ENCODE peak calls at places on chromosomes 11 and 22, in four cellular contexts. One of them, this sample, is unnamed.

GRCh38 chr11:86702387-86702983 is 30.1 kb upstream of the ME3 start:
- DNase-seq in GM12878: no peak
- DNase-seq in K562: no peak
- DNase-seq in HepG2: no peak
- DNase-seq in this sample: no peak

GRCh38 chr22:41647771-41648170 is 26.7 kb downstream of the XRCC6 start:
- DNase-seq in GM12878: no peak
- DNase-seq in K562: no peak
- DNase-seq in HepG2: no peak
- DNase-seq in this sample: no peak

GRCh38 chr11:72716291-72716690 is 35.9 kb downstream of the ARAP1 start:
- DNase-seq in GM12878: no peak
- DNase-seq in K562: no peak
- DNase-seq in HepG2: no peak
- DNase-seq in this sample: peak

GRCh38 chr11:57480409-57481137 is 20.2 kb downstream of the RTN4RL2 start:
- DNase-seq in GM12878: no peak
- DNase-seq in K562: peak
- DNase-seq in HepG2: peak
- DNase-seq in this sample: peak

GRCh38 chr11:57288771-57289579 is 35.8 kb downstream of the TNKS1BP1 start:
- DNase-seq in GM12878: no peak
- DNase-seq in K562: no peak
- DNase-seq in HepG2: peak
- DNase-seq in this sample: peak

GRCh38 chr11:79167510-79168188 is 273.2 kb downstream of the TENM4 start:
- DNase-seq in GM12878: no peak
- DNase-seq in K562: no peak
- DNase-seq in HepG2: no peak
- DNase-seq in this sample: no peak

GRCh38 chr11:126465573-126466287 is 110.2 kb downstream of the ST3GAL4 start:
- DNase-seq in GM12878: peak
- DNase-seq in K562: no peak
- DNase-seq in HepG2: no peak
- DNase-seq in this sample: peak

GRCh38 chr22:17118342-17118741 is 2.8 kb downstream of the TMEM121B start:
- DNase-seq in GM12878: no peak
- DNase-seq in K562: no peak
- DNase-seq in HepG2: no peak
- DNase-seq in this sample: no peak

GRCh38 chr11:118660646-118661424 is 18.6 kb downstream of the TREH start:
- DNase-seq in GM12878: no peak
- DNase-seq in K562: no peak
- DNase-seq in HepG2: peak
- DNase-seq in this sample: no peak

GRCh38 chr11:7677071-7677470 is 3.8 kb upstream of the CYB5R2 start:
- DNase-seq in GM12878: no peak
- DNase-seq in K562: no peak
- DNase-seq in HepG2: no peak
- DNase-seq in this sample: no peak

GRCh38 chr22:44828193-44828592 is 75.8 kb downstream of the ARHGAP8 start:
- DNase-seq in GM12878: no peak
- DNase-seq in K562: peak
- DNase-seq in HepG2: no peak
- DNase-seq in this sample: peak

GRCh38 chr11:62130498-62131464 is 7.0 kb downstream of the INCENP start:
- DNase-seq in GM12878: no peak
- DNase-seq in K562: no peak
- DNase-seq in HepG2: no peak
- DNase-seq in this sample: peak

GRCh38 chr11:45580399-45580798 is 85.0 kb downstream of the CHST1 start:
- DNase-seq in GM12878: no peak
- DNase-seq in K562: no peak
- DNase-seq in HepG2: no peak
- DNase-seq in this sample: no peak

GRCh38 chr22:25077056-25077455 is 122.6 kb upstream of the CRYBB3 start:
- DNase-seq in GM12878: no peak
- DNase-seq in K562: no peak
- DNase-seq in HepG2: no peak
- DNase-seq in this sample: no peak

GRCh38 chr22:46788426-46789168 is 26.1 kb downstream of the TBC1D22A start:
- DNase-seq in GM12878: no peak
- DNase-seq in K562: no peak
- DNase-seq in HepG2: no peak
- DNase-seq in this sample: no peak

GRCh38 chr22:44589831-44590230 is 91.8 kb upstream of the RTL6 start:
- DNase-seq in GM12878: no peak
- DNase-seq in K562: no peak
- DNase-seq in HepG2: no peak
- DNase-seq in this sample: no peak

GRCh38 chr22:31451709-31452571 is 37.7 kb downstream of the EIF4ENIF1 start:
- DNase-seq in GM12878: peak
- DNase-seq in K562: no peak
- DNase-seq in HepG2: peak
- DNase-seq in this sample: peak

GRCh38 chr11:119472856-119473222 is 49.9 kb upstream of the THY1 start:
- DNase-seq in GM12878: no peak
- DNase-seq in K562: no peak
- DNase-seq in HepG2: no peak
- DNase-seq in this sample: no peak

GRCh38 chr22:32801436-32802290 is at the start of gene TIMP3:
- DNase-seq in GM12878: no peak
- DNase-seq in K562: peak
- DNase-seq in HepG2: no peak
- DNase-seq in this sample: peak

GRCh38 chr11:114377612-114378267 is 22.6 kb downstream of the C11orf71 start:
- DNase-seq in GM12878: no peak
- DNase-seq in K562: no peak
- DNase-seq in HepG2: no peak
- DNase-seq in this sample: no peak

GRCh38 chr11:1531961-1532586 is 40.0 kb downstream of the DUSP8 start:
- DNase-seq in GM12878: no peak
- DNase-seq in K562: no peak
- DNase-seq in HepG2: no peak
- DNase-seq in this sample: no peak

GRCh38 chr22:17810570-17811116 is 36.4 kb upstream of the BID start:
- DNase-seq in GM12878: no peak
- DNase-seq in K562: no peak
- DNase-seq in HepG2: no peak
- DNase-seq in this sample: no peak

GRCh38 chr22:37128555-37129281 is 19.2 kb upstream of the TMPRSS6 start:
- DNase-seq in GM12878: no peak
- DNase-seq in K562: no peak
- DNase-seq in HepG2: no peak
- DNase-seq in this sample: no peak

GRCh38 chr11:35812850-35813249 is 131.0 kb upstream of the LDLRAD3 start:
- DNase-seq in GM12878: no peak
- DNase-seq in K562: no peak
- DNase-seq in HepG2: no peak
- DNase-seq in this sample: no peak

GRCh38 chr11:78147807-78148206 is 8.4 kb upstream of the ALG8 start:
- DNase-seq in GM12878: no peak
- DNase-seq in K562: no peak
- DNase-seq in HepG2: no peak
- DNase-seq in this sample: no peak

GRCh38 chr11:134360050-134360835 is 28.5 kb downstream of the GLB1L2 start:
- DNase-seq in GM12878: no peak
- DNase-seq in K562: peak
- DNase-seq in HepG2: peak
- DNase-seq in this sample: peak

GRCh38 chr11:118081241-118081958 is 4.5 kb downstream of the TMPRSS4 start:
- DNase-seq in GM12878: no peak
- DNase-seq in K562: no peak
- DNase-seq in HepG2: no peak
- DNase-seq in this sample: no peak

GRCh38 chr11:108859510-108859909 is 194.6 kb downstream of the DDX10 start:
- DNase-seq in GM12878: no peak
- DNase-seq in K562: no peak
- DNase-seq in HepG2: no peak
- DNase-seq in this sample: no peak

GRCh38 chr11:65899356-65900124 is 648 bp downstream of the FOSL1 start:
- DNase-seq in GM12878: no peak
- DNase-seq in K562: peak
- DNase-seq in HepG2: peak
- DNase-seq in this sample: peak

GRCh38 chr11:115464269-115464668 is 39.9 kb downstream of the CADM1 start:
- DNase-seq in GM12878: no peak
- DNase-seq in K562: no peak
- DNase-seq in HepG2: no peak
- DNase-seq in this sample: no peak

GRCh38 chr11:99406345-99406744 is 385.6 kb downstream of the CNTN5 start:
- DNase-seq in GM12878: no peak
- DNase-seq in K562: no peak
- DNase-seq in HepG2: no peak
- DNase-seq in this sample: no peak

GRCh38 chr11:113189909-113190667 is 124.3 kb upstream of the TTC12 start:
- DNase-seq in GM12878: no peak
- DNase-seq in K562: peak
- DNase-seq in HepG2: no peak
- DNase-seq in this sample: no peak

GRCh38 chr11:130131957-130132850 is 27.4 kb upstream of the ST14 start:
- DNase-seq in GM12878: peak
- DNase-seq in K562: peak
- DNase-seq in HepG2: peak
- DNase-seq in this sample: peak

GRCh38 chr11:126334665-126335462 is 20.6 kb upstream of the ST3GAL4 start:
- DNase-seq in GM12878: no peak
- DNase-seq in K562: no peak
- DNase-seq in HepG2: no peak
- DNase-seq in this sample: no peak

DNA sequence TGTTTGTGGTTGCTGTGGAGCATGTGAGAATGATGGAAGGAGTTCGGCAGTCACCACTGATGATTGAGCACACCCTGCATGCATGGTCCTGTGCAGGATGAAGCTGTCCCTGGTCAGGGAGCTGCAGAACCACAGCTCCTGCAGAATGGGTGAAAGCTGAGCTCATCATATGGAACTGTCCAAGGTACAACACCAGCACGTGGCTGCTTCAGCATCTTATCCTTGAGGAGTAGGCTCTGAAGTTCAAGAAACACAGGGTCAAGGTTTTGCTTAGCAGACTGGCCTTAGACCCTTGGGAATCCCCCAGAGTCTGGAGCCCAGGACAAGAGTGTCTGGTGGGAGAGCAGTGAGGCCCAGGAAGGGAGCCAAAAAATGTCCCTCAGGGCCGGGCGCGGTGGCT is 182.4 kb upstream of the LARGE1 start:
- DNase-seq in GM12878: no peak
- DNase-seq in K562: no peak
- DNase-seq in HepG2: no peak
- DNase-seq in this sample: no peak
- H3K9ac ChIP-seq in GM12878: no peak
- H3K9ac ChIP-seq in K562: no peak
- H3K9ac ChIP-seq in HepG2: no peak
- H3K9ac ChIP-seq in this sample: no peak

GRCh38 chr22:38733329-38734202 is 22.2 kb downstream of the SUN2 start:
- DNase-seq in GM12878: no peak
- DNase-seq in K562: peak
- DNase-seq in HepG2: peak
- DNase-seq in this sample: peak
- TF ChIP-seq USF2 in GM12878: no peak
- TF ChIP-seq USF2 in K562: no peak
- TF ChIP-seq USF2 in HepG2: no peak
- TF ChIP-seq USF2 in this sample: no peak

GRCh38 chr11:12060385-12060980 is 49.9 kb upstream of the MICAL2 start:
- DNase-seq in GM12878: no peak
- DNase-seq in K562: no peak
- DNase-seq in HepG2: no peak
- DNase-seq in this sample: no peak

GRCh38 chr11:12064954-12065280 is 45.5 kb upstream of the MICAL2 start:
- DNase-seq in GM12878: no peak
- DNase-seq in K562: no peak
- DNase-seq in HepG2: no peak
- DNase-seq in this sample: no peak

GRCh38 chr11:12063251-12063650 is 47.1 kb upstream of the MICAL2 start:
- DNase-seq in GM12878: no peak
- DNase-seq in K562: no peak
- DNase-seq in HepG2: no peak
- DNase-seq in this sample: no peak

GRCh38 chr11:12064136-12064953 is 46.0 kb upstream of the MICAL2 start:
- DNase-seq in GM12878: no peak
- DNase-seq in K562: no peak
- DNase-seq in HepG2: no peak
- DNase-seq in this sample: no peak

GRCh38 chr11:12061851-12062560 is 48.4 kb upstream of the MICAL2 start:
- DNase-seq in GM12878: no peak
- DNase-seq in K562: no peak
- DNase-seq in HepG2: no peak
- DNase-seq in this sample: no peak
- TF ChIP-seq NFIC in GM12878: no peak
- TF ChIP-seq NFIC in K562: no peak
- TF ChIP-seq NFIC in HepG2: no peak
- TF ChIP-seq NFIC in this sample: no peak

DNA sequence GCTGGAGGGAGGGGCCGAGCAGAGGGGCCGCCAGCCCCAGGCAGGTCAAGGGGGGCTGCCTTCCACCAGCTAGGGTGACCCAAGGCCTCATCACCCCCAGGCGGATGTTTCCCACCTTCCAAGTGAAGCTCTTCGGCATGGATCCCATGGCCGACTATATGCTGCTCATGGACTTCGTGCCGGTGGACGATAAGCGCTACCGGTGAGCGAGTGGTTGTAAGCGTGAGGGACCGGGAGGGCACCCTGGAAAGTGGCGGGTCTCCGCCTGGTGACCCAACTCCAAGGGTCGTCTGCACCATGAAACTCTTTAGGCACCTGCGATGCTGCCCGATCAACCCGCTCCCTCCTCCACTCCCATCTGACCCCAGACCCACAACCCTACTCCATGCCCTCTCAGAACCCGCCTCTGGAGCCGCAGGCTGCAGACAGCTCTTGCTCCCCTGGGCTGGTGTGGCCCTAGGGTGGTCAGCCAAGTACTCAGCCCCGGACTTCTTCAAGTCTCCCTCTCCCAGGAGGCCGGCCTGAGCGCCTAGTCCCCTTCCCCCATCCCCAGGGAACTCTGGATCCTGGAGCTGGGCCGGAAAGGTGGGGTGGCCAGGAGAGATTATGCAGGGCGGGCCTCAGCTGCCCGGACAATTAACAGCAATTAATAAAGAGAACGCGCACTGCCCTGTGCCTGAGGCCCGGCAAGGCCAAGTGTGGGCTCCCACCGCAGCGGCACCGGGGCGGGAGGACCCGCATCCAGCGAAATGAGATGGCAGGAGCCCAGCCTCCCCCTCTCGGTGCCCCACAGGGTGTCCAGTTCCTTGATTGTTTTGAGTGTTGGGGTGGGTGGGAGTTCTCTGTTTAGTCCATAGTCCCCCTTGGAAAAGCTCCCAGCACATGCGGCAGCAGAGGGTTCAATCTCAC is 2.8 kb downstream of the TBX1 start:
- DNase-seq in GM12878: no peak
- DNase-seq in K562: no peak
- DNase-seq in HepG2: no peak
- DNase-seq in this sample: no peak
- H3K9ac ChIP-seq in GM12878: no peak
- H3K9ac ChIP-seq in K562: peak
- H3K9ac ChIP-seq in HepG2: no peak
- H3K9ac ChIP-seq in this sample: no peak

GRCh38 chr22:28369849-28370248 is 309.8 kb downstream of the TTC28 start:
- DNase-seq in GM12878: no peak
- DNase-seq in K562: peak
- DNase-seq in HepG2: no peak
- DNase-seq in this sample: no peak
- TF ChIP-seq USF2 in GM12878: no peak
- TF ChIP-seq USF2 in K562: no peak
- TF ChIP-seq USF2 in HepG2: no peak
- TF ChIP-seq USF2 in this sample: no peak

GRCh38 chr11:17572359-17572690 is 25.3 kb downstream of the OTOG start:
- DNase-seq in GM12878: no peak
- DNase-seq in K562: no peak
- DNase-seq in HepG2: no peak
- DNase-seq in this sample: no peak
- TF ChIP-seq NFIC in GM12878: no peak
- TF ChIP-seq NFIC in K562: no peak
- TF ChIP-seq NFIC in HepG2: no peak
- TF ChIP-seq NFIC in this sample: no peak

This sample was measured in SK-N-SH.